ENCODE peak calls at places on chromosome 7, in four cellular contexts. K, W, B and D are unnamed samples.

GRCh38 chr7:33109758-33110238 is 594 bp upstream of the RP9 start:
- DNase-seq in K (no peak), B (no peak), W (no peak), D (no peak)

GRCh38 chr7:53383131-53383530 is 347.7 kb downstream of the POM121L12 start:
- DNase-seq in B (no peak), K (no peak), W (no peak), D (no peak)

GRCh38 chr7:2019693-2020511 is 212.8 kb downstream of the MAD1L1 start:
- DNase-seq in W (no peak), B (peak; percentile 81), K (no peak), D (peak; percentile 68)

GRCh38 chr7:131364767-131365344 is 37.2 kb downstream of the MKLN1 start:
- DNase-seq in B (no peak), K (no peak), W (no peak), D (no peak)

GRCh38 chr7:90766814-90767564 is 170.9 kb downstream of the CDK14 start:
- DNase-seq in K (no peak), B (no peak), W (no peak), D (peak; percentile 57)

GRCh38 chr7:150514748-150515222 is at the start of gene GIMAP7:
- DNase-seq in K (no peak), W (no peak), B (peak; percentile 87), D (no peak)

GRCh38 chr7:35624299-35625186 is 70.4 kb downstream of the HERPUD2 start:
- DNase-seq in K (peak; percentile 77), B (peak; percentile 53), W (peak; percentile 11), D (peak; percentile 78)

GRCh38 chr7:89618269-89618668 is 536.0 kb upstream of the STEAP1 start:
- DNase-seq in W (no peak), B (no peak), K (no peak), D (no peak)

GRCh38 chr7:92698237-92698841 is 108.1 kb upstream of the FAM133B start:
- DNase-seq in W (no peak), K (no peak), B (no peak), D (no peak)

GRCh38 chr7:27175005-27175625 is 995 bp upstream of the HOXA10 start:
- DNase-seq in W (no peak), B (no peak), K (no peak), D (no peak)

GRCh38 chr7:32914186-32914585 is 22.6 kb upstream of the KBTBD2 start:
- DNase-seq in K (no peak), B (no peak), W (no peak), D (no peak)

GRCh38 chr7:151711906-151712771 is 164.8 kb downstream of the PRKAG2 start:
- DNase-seq in K (no peak), B (no peak), W (peak; percentile 47), D (no peak)

GRCh38 chr7:158355456-158356065 is 232.1 kb downstream of the PTPRN2 start:
- DNase-seq in B (no peak), W (no peak), K (peak; percentile 48), D (peak; percentile 50)

GRCh38 chr7:135337506-135337905 is 103.9 kb downstream of the STRA8 start:
- DNase-seq in K (no peak), B (no peak), W (no peak), D (no peak)

GRCh38 chr7:143327903-143328302 is 12.0 kb downstream of the CLCN1 start:
- DNase-seq in W (no peak), K (no peak), B (no peak), D (no peak)

GRCh38 chr7:30164567-30164966 is 29.8 kb downstream of the MTURN start:
- DNase-seq in K (peak; percentile 60), B (no peak), W (peak; percentile 37), D (peak; percentile 88)

GRCh38 chr7:88835147-88835728 is 39.7 kb upstream of the TEX47 start:
- DNase-seq in B (peak; percentile 2), W (peak; percentile 54), K (peak; percentile 40), D (peak; percentile 87)

GRCh38 chr7:130441408-130441854 is 615 bp upstream of the CEP41 start:
- DNase-seq in W (peak; percentile 95), K (peak; percentile 33), B (no peak), D (peak; percentile 44)

GRCh38 chr7:44736896-44737295 is 11.8 kb upstream of the ZMIZ2 start:
- DNase-seq in B (no peak), W (no peak), K (no peak), D (no peak)

GRCh38 chr7:98315318-98315993 is 34.0 kb downstream of the BRI3 start:
- DNase-seq in K (no peak), W (no peak), B (no peak), D (peak; percentile 86)

GRCh38 chr7:151109094-151110048 is 23.1 kb downstream of the AGAP3 start:
- DNase-seq in B (no peak), W (no peak), K (no peak), D (no peak)

GRCh38 chr7:148014473-148014872 is 576.1 kb upstream of the C7orf33 start:
- DNase-seq in B (no peak), W (peak; percentile 10), K (no peak), D (no peak)